ENCODE peak calls at places on chromosomes 13 and 19, in nine cellular contexts. X is fibroblast of the conjunctiva; Y is stimulated activated CD8-positive, alpha-beta memory T cell treated with anti-CD3 and anti-CD28 coated beads, Interleukin-4, amount 100 ng/mL, for 1 hour; T is NCI-H146; P is activated CD8-positive, alpha-beta memory T cell treated with anti-CD3 and anti-CD28 coated beads, Interleukin-2, amount 10 ng/mL, durations not matched to agents 7 days and 5 days; Z is activated T-helper 1 cell treated with Interleukin-2 at 50 U/mL for 16 hours; M is AML-193; A is LHCN-M2; I is hippocampal formation. J is an unnamed sample.

GRCh38 chr13:109630281-109630680 is 156.1 kb downstream of the IRS2 start:
- DNase-seq in I (no peak), P (no peak), X (no peak), A (no peak), Z (no peak), Y (no peak), M (no peak), T (no peak), J (no peak)

GRCh38 chr13:33184131-33184485 is 101.4 kb downstream of the STARD13 start:
- DNase-seq in Z (no peak), X (no peak), M (no peak), A (no peak), Y (no peak), P (no peak), I (no peak), T (no peak), J (no peak)

GRCh38 chr13:29496241-29496712 is 99.2 kb downstream of the SLC7A1 start:
- DNase-seq in X (no peak), P (no peak), Z (no peak), A (no peak), Y (no peak), I (no peak), T (no peak), M (peak; percentile 93), J (no peak)

GRCh38 chr19:29389495-29389894 is 136.3 kb upstream of the VSTM2B start:
- DNase-seq in X (no peak), T (no peak), I (no peak), A (no peak), M (no peak), P (no peak), Z (no peak), Y (no peak), J (no peak)

GRCh38 chr19:46736544-46737274 is 9.1 kb upstream of the FKRP start:
- DNase-seq in X (no peak), Z (no peak), A (no peak), M (no peak), T (no peak), P (no peak), Y (no peak), I (no peak), J (peak; percentile 55)

GRCh38 chr13:23723463-23723862 is 153.3 kb downstream of the TNFRSF19 start:
- DNase-seq in A (peak; percentile 84), T (no peak), I (no peak), Z (no peak), X (no peak), M (no peak), P (no peak), Y (no peak), J (peak; percentile 88)

GRCh38 chr13:111177081-111177711 is 62.1 kb downstream of the ARHGEF7 start:
- DNase-seq in I (peak; percentile 51), A (peak; percentile 61), Y (no peak), Z (peak; percentile 33), X (no peak), M (no peak), P (peak; percentile 77), T (no peak), J (peak; percentile 41)

GRCh38 chr19:38263696-38264485 is 482 bp upstream of the SPINT2 start:
- DNase-seq in X (no peak), A (no peak), Z (no peak), M (peak; percentile 74), T (peak; percentile 98), Y (peak; percentile 20), I (no peak), P (peak; percentile 71), J (peak; percentile 96)

GRCh38 chr19:38683393-38684077 is 36.1 kb downstream of the ACTN4 start:
- DNase-seq in A (peak; percentile 92), I (no peak), P (peak; percentile 82), M (no peak), Y (peak; percentile 35), Z (peak; percentile 41), T (peak; percentile 69), X (peak; percentile 57), J (peak; percentile 95)

GRCh38 chr19:39390460-39390758 is 497 bp downstream of the PAF1 start:
- DNase-seq in Z (no peak), I (no peak), Y (no peak), X (no peak), A (no peak), T (no peak), P (peak; percentile 89), M (peak; percentile 31), J (no peak)

GRCh38 chr19:54646331-54646841 is 16.1 kb downstream of the LILRB1 start:
- DNase-seq in Z (no peak), A (no peak), Y (no peak), T (no peak), X (no peak), I (no peak), M (no peak), P (no peak), J (no peak)

GRCh38 chr13:102280366-102280765 is 121.5 kb downstream of the FGF14 start:
- DNase-seq in M (no peak), I (no peak), X (no peak), T (no peak), A (no peak), Y (no peak), Z (no peak), P (no peak), J (no peak)

GRCh38 chr19:42252365-42253244 is 2.3 kb downstream of the ERF start:
- DNase-seq in I (peak; percentile 92), M (no peak), A (peak; percentile 50), P (peak; percentile 43), X (no peak), Z (no peak), Y (no peak), T (no peak), J (peak; percentile 65)

GRCh38 chr13:103066991-103067390 is 774 bp upstream of the SLC10A2 start:
- DNase-seq in M (no peak), T (peak; percentile 19), I (no peak), A (no peak), Y (no peak), X (no peak), P (no peak), Z (no peak), J (no peak)

GRCh38 chr13:111121421-111121820 is 6.3 kb downstream of the ARHGEF7 start:
- DNase-seq in T (no peak), Z (no peak), P (no peak), A (no peak), X (no peak), I (no peak), Y (no peak), M (no peak), J (no peak)

GRCh38 chr19:48393559-48394330 is at the start of gene GRIN2D:
- DNase-seq in X (no peak), A (no peak), M (no peak), Y (no peak), Z (no peak), I (no peak), T (peak; percentile 62), P (no peak), J (peak; percentile 43)

GRCh38 chr19:10018219-10018618 is 4.9 kb downstream of the RDH8 start:
- DNase-seq in X (no peak), P (no peak), Z (no peak), T (no peak), A (peak; percentile 52), Y (no peak), I (no peak), M (no peak), J (peak; percentile 83)

GRCh38 chr13:95301135-95301946 is at the start of gene ABCC4:
- DNase-seq in A (peak; percentile 81), I (peak; percentile 21), X (peak; percentile 28), T (peak; percentile 85), Y (no peak), P (peak; percentile 66), M (no peak), Z (peak; percentile 40), J (peak; percentile 82)

GRCh38 chr19:45113628-45114027 is 20.6 kb downstream of the PPP1R37 start:
- DNase-seq in I (no peak), P (no peak), T (peak; percentile 98), Z (no peak), Y (no peak), M (no peak), X (no peak), A (no peak), J (no peak)

GRCh38 chr19:6599866-6600454 is 9.0 kb upstream of the CD70 start:
- DNase-seq in I (no peak), X (no peak), A (no peak), T (no peak), M (no peak), P (no peak), Y (no peak), Z (no peak), J (no peak)

GRCh38 chr13:96397807-96398206 is 307.9 kb downstream of the HS6ST3 start:
- DNase-seq in M (no peak), A (no peak), Z (no peak), P (no peak), X (no peak), Y (no peak), I (no peak), T (no peak), J (no peak)

GRCh38 chr19:32017341-32017948 is 328.0 kb upstream of the ZNF507 start:
- DNase-seq in I (no peak), Z (no peak), T (no peak), Y (no peak), P (no peak), X (no peak), A (no peak), M (no peak), J (no peak)

GRCh38 chr13:103730407-103730806 is 664.2 kb upstream of the SLC10A2 start:
- DNase-seq in M (no peak), I (no peak), X (no peak), Y (no peak), P (no peak), Z (no peak), A (no peak), T (no peak), J (no peak)

GRCh38 chr13:96052655-96053002 is 572 bp downstream of the UGGT2 start:
- DNase-seq in A (peak; percentile 57), Z (no peak), P (no peak), T (peak; percentile 59), I (no peak), X (peak; percentile 41), M (no peak), Y (no peak), J (peak; percentile 62)

GRCh38 chr19:54121259-54121658 is 5.7 kb downstream of the PRPF31 start:
- DNase-seq in Z (no peak), X (no peak), M (no peak), A (no peak), P (no peak), I (no peak), T (no peak), Y (no peak), J (no peak)

GRCh38 chr19:39144487-39145071 is 19.0 kb downstream of the PAK4 start:
- DNase-seq in I (no peak), T (no peak), M (no peak), X (no peak), A (no peak), Y (no peak), Z (no peak), P (no peak), J (peak; percentile 27)

GRCh38 chr13:30159446-30159839 is 147.9 kb downstream of the KATNAL1 start:
- DNase-seq in I (no peak), X (no peak), Z (no peak), A (peak; percentile 81), T (no peak), Y (no peak), M (no peak), P (peak; percentile 76), J (peak; percentile 84)

GRCh38 chr19:1057185-1057857 is 9.6 kb upstream of the ARHGAP45 start:
- DNase-seq in Y (no peak), X (no peak), P (peak; percentile 65), T (no peak), M (peak; percentile 49), A (peak; percentile 71), Z (no peak), I (no peak), J (peak; percentile 40)

GRCh38 chr19:38308926-38309614 is 5.0 kb downstream of the C19orf33 start:
- DNase-seq in A (no peak), Y (no peak), T (no peak), I (no peak), Z (no peak), M (no peak), P (no peak), X (no peak), J (no peak)

GRCh38 chr13:20161275-20161950 is 561 bp upstream of the GJA3 start:
- DNase-seq in Y (peak; percentile 15), X (no peak), P (peak; percentile 73), M (no peak), A (no peak), T (no peak), Z (peak; percentile 30), I (no peak), J (peak; percentile 20)

GRCh38 chr13:38341149-38341692 is 8.4 kb upstream of the UFM1 start:
- DNase-seq in I (no peak), X (no peak), Z (no peak), T (no peak), A (no peak), P (no peak), M (no peak), Y (no peak), J (no peak)

J was measured in EH.